ENCODE peak calls at places on chromosomes 3 and 15, in four cellular contexts. H is IMR-90, L is H9, M is mesendoderm. Q is an unnamed sample.
A peak's percentile ranks its signal among the peaks of the same experiment; 100 is the strongest.

GRCh38 chr3:10511809-10512494 is 6.6 kb upstream of the ATP2B2 start:
- DNase-seq in H (peak; percentile 67), L (no peak), M (peak; percentile 82), Q (no peak)

GRCh38 chr15:77819271-77819806 is 186.6 kb upstream of the LINGO1 start:
- DNase-seq in H (no peak), L (no peak), M (no peak), Q (peak; percentile 61)

GRCh38 chr15:23072633-23073032 is 33.3 kb upstream of the TUBGCP5 start:
- DNase-seq in H (no peak), L (no peak), M (peak; percentile 6), Q (no peak)

GRCh38 chr15:78103406-78104118 is 11.2 kb downstream of the SH2D7 start:
- DNase-seq in H (no peak), L (no peak), M (no peak), Q (no peak)

GRCh38 chr3:117706037-117706436 is 996.5 kb downstream of the TUSC7 start:
- DNase-seq in H (peak; percentile 97), L (no peak), M (no peak), Q (no peak)

GRCh38 chr3:132543016-132543739 is 53.9 kb upstream of the ACKR4 start:
- DNase-seq in H (peak; percentile 97), L (no peak), M (no peak), Q (no peak)

GRCh38 chr3:174767853-174768382 is 91.2 kb upstream of the NAALADL2 start:
- DNase-seq in H (peak; percentile 56), L (no peak), M (no peak), Q (no peak)

GRCh38 chr3:41668366-41668765 is 293.5 kb downstream of the ULK4 start:
- DNase-seq in H (no peak), L (no peak), M (no peak), Q (no peak)

GRCh38 chr3:57822686-57823085 is 66.6 kb downstream of the SLMAP start:
- DNase-seq in H (no peak), L (no peak), M (peak; percentile 51), Q (no peak)

GRCh38 chr3:123571264-123571972 is 13.4 kb downstream of the HACD2 start:
- DNase-seq in H (no peak), L (peak; percentile 80), M (peak; percentile 97), Q (no peak)

GRCh38 chr3:11221818-11222217 is 50.4 kb upstream of the ATG7 start:
- DNase-seq in H (no peak), L (no peak), M (no peak), Q (no peak)

GRCh38 chr3:134029256-134029733 is 430 bp downstream of the SLCO2A1 start:
- DNase-seq in H (peak; percentile 15), L (peak; percentile 46), M (peak; percentile 46), Q (no peak)

DNA sequence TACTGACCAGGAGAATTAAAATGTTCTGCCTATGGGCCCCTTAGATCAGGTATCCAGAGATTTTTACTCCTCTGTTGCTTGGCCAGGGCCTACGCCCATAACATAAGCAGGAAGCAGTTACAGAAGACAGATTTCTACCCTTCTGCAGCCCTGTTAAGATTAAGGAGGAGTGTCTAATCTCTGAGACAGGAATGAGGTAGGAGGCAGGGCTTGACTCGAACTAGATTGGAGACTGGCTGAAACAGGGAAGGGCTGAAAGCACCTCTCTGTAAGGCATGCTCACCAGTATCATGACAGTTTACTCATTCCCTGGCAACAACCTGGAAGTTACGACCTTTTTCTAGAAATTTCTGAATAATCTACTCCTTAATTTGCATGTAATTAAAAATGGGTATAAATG is 16.7 kb downstream of the PLA2G4D start:
- DNase-seq in H (no peak), L (no peak), M (peak; percentile 36), Q (no peak)
- H3K56ac ChIP-seq in H (no peak overlapping the region), L (no peak overlapping the region), M (no peak overlapping the region), Q (no peak overlapping the region)

GRCh38 chr3:131178710-131179375 is 152.2 kb downstream of the NEK11 start:
- DNase-seq in H (no peak), L (no peak), M (peak; percentile 5), Q (no peak)
- H3K56ac ChIP-seq in H (no peak overlapping the region), L (no peak overlapping the region), M (no peak overlapping the region), Q (no peak overlapping the region)

GRCh38 chr3:193595939-193596487 is 3.0 kb downstream of the OPA1 start:
- DNase-seq in H (no peak), L (no peak), M (no peak), Q (no peak)

GRCh38 chr3:193593666-193594025 is 638 bp downstream of the OPA1 start:
- DNase-seq in H (peak; percentile 36), L (no peak), M (peak; percentile 57), Q (no peak)

GRCh38 chr3:193590088-193590856 is 2.7 kb upstream of the OPA1 start:
- DNase-seq in H (peak; percentile 65), L (no peak), M (no peak), Q (no peak)

GRCh38 chr3:193594946-193595689 is 2.1 kb downstream of the OPA1 start:
- DNase-seq in H (peak; percentile 23), L (no peak), M (peak; percentile 65), Q (no peak)

DNA sequence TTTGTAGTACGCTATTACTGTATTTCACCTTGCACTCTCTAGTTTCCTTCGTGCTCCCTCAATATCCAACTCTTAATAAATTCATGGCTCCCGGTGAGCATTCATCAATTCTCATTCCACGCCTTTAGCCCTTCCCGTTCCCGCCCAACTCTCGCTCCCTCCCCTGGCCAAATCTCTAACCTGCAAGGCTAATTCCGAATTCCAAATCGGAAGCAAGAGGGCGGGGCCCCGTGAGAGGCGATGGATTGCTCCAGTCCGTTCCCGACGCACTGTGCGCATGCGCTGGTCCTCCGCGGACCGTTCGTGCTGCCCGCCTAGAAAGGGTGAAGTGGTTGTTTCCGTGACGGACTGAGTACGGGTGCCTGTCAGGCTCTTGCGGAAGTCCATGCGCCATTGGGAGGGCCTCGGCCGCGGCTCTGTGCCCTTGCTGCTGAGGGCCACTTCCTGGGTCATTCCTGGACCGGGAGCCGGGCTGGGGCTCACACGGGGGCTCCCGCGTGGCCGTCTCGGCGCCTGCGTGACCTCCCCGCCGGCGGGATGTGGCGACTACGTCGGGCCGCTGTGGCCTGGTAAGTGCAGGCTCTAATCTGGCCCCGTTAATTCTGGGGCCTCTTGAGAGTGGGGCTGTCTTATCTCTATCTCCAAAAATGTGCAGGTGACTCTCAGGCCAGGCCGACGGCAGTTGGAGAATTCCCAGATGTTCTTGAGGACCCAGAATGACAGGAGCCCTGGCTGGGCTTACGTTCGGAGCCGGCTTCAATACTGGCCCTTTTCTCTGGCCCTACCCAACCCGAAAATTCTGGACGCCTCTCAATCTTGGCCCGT is at the start of gene OPA1:
- DNase-seq in H (peak; percentile 99), L (peak; percentile 99), M (peak; percentile 100), Q (peak; percentile 98)
- H3K56ac ChIP-seq in H (peak within 1 kb of the TSS; percentile 70), L (no peak within 1 kb of the TSS), M (peak within 1 kb of the TSS; percentile 88), Q (no peak within 1 kb of the TSS)

GRCh38 chr3:193774272-193774915 is 181.4 kb downstream of the OPA1 start:
- DNase-seq in H (no peak), L (no peak), M (no peak), Q (no peak)
- H3K56ac ChIP-seq in H (no peak overlapping the region), L (no peak overlapping the region), M (no peak overlapping the region), Q (no peak overlapping the region)

GRCh38 chr3:155089495-155089894 is 9.4 kb downstream of the MME start:
- DNase-seq in H (no peak), L (no peak), M (peak; percentile 47), Q (no peak)

GRCh38 chr3:155088705-155089380 is 8.7 kb downstream of the MME start:
- DNase-seq in H (peak; percentile 78), L (no peak), M (no peak), Q (no peak)

GRCh38 chr3:155084567-155084966 is 4.4 kb downstream of the MME start:
- DNase-seq in H (no peak), L (no peak), M (no peak), Q (no peak)

GRCh38 chr3:155083313-155083905 is 3.3 kb downstream of the MME start:
- DNase-seq in H (peak; percentile 20), L (no peak), M (no peak), Q (no peak)

DNA sequence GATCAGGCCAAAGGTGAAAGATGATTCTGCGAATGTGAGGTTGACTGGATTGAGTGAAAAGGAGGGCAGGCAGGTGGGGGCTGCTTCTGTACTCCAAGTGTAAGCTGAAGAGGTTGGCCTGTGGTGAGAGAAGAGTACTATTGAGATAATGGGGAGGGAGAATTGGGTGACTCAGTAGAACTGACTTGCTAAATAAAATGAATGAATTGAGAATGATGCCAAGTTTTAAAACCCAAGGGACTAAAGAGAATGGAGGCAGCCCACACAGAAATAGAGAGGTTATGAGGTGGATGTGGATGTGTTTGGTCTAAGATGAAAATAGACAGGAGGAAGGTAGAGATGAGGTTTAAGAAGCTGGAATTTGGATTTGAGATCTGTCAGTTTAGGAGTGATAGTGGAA is 5.9 kb downstream of the MME start:
- DNase-seq in H (no peak), L (no peak), M (no peak), Q (no peak)
- H3K56ac ChIP-seq in H (no peak overlapping the region), L (no peak overlapping the region), M (no peak overlapping the region), Q (no peak overlapping the region)

GRCh38 chr3:129610276-129610675 is 3.8 kb upstream of the PLXND1 start:
- DNase-seq in H (no peak), L (no peak), M (no peak), Q (no peak)
- H3K56ac ChIP-seq in H (no peak overlapping the region), L (no peak overlapping the region), M (peak overlapping the region; percentile 44), Q (no peak overlapping the region)

GRCh38 chr15:58608129-58608590 is 141.3 kb downstream of the ADAM10 start:
- DNase-seq in H (peak; percentile 90), L (no peak), M (no peak), Q (no peak)
- H3K56ac ChIP-seq in H (peak overlapping the region; percentile 73), L (no peak overlapping the region), M (no peak overlapping the region), Q (no peak overlapping the region)

DNA sequence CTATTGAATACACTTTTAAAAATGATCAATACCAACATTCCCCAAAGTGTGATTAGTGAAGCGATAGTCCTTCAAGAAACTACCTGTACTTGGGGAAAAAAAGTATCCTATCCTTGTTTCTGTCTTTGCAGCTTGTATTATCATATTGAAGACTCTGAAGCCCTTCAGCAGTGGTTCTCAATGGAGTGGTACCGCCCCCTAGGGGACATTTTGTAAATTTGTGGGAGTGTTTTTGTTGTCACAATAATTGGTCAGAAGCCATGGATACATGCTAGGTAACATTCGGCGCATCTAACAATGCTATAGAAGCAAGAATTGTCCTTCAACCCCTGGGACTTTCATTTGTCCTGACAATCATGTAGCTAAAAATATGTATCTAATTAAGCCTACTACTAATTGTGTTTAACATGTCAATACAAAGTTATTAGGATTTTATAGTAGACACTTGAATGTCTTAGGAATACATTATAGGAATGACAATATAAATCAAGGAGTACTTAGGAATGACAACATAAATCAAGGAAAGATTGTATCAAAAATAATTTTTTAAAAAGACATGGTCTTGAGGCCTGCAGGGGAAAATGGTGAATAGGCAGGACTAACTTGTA is 53.7 kb downstream of the NMD3 start:
- DNase-seq in H (peak; percentile 63), L (peak; percentile 43), M (peak; percentile 83), Q (peak; percentile 57)
- H3K56ac ChIP-seq in H (no peak overlapping the region), L (no peak overlapping the region), M (no peak overlapping the region), Q (no peak overlapping the region)

GRCh38 chr15:63186065-63186464 is 3.3 kb upstream of the RAB8B start:
- DNase-seq in H (peak; percentile 84), L (no peak), M (no peak), Q (no peak)
- H3K56ac ChIP-seq in H (peak overlapping the region; percentile 69), L (no peak overlapping the region), M (no peak overlapping the region), Q (no peak overlapping the region)

GRCh38 chr3:190552969-190553759 is 39.3 kb downstream of the IL1RAP start:
- DNase-seq in H (no peak), L (peak; percentile 84), M (no peak), Q (peak; percentile 47)
- H3K56ac ChIP-seq in H (no peak overlapping the region), L (no peak overlapping the region), M (no peak overlapping the region), Q (no peak overlapping the region)

Q was measured in H1.